ENCODE peak calls at places on chromosome 5, in seven cellular contexts. One of them, this sample, is unnamed.

GRCh38 chr5:92492908-92493307 is 1088.1 kb downstream of the NR2F1-AS1 start:
- DNase-seq in ovary: no peak
- DNase-seq in BE2C: no peak
- DNase-seq in upper lobe of right lung: no peak
- DNase-seq in mucosa of descending colon: no peak
- DNase-seq in mammary epithelial cell: no peak
- DNase-seq in AG09309: no peak
- DNase-seq in this sample: no peak

GRCh38 chr5:116576043-116576713 is 1.6 kb upstream of the SEMA6A start:
- DNase-seq in ovary: peak
- DNase-seq in BE2C: peak
- DNase-seq in upper lobe of right lung: peak
- DNase-seq in mucosa of descending colon: peak
- DNase-seq in mammary epithelial cell: peak
- DNase-seq in AG09309: peak
- DNase-seq in this sample: no peak

GRCh38 chr5:55610518-55610917 is 75.8 kb upstream of the PLPP1 start:
- DNase-seq in ovary: no peak
- DNase-seq in BE2C: no peak
- DNase-seq in upper lobe of right lung: no peak
- DNase-seq in mucosa of descending colon: no peak
- DNase-seq in mammary epithelial cell: no peak
- DNase-seq in AG09309: no peak
- DNase-seq in this sample: no peak

GRCh38 chr5:124841829-124842712 is 95.6 kb upstream of the ZNF608 start:
- DNase-seq in ovary: no peak
- DNase-seq in BE2C: no peak
- DNase-seq in upper lobe of right lung: no peak
- DNase-seq in mucosa of descending colon: no peak
- DNase-seq in mammary epithelial cell: peak
- DNase-seq in AG09309: no peak
- DNase-seq in this sample: no peak

GRCh38 chr5:107487056-107487461 is 183.7 kb downstream of the EFNA5 start:
- DNase-seq in ovary: no peak
- DNase-seq in BE2C: no peak
- DNase-seq in upper lobe of right lung: no peak
- DNase-seq in mucosa of descending colon: no peak
- DNase-seq in mammary epithelial cell: no peak
- DNase-seq in AG09309: no peak
- DNase-seq in this sample: no peak

GRCh38 chr5:142977363-142978051 is 207.3 kb downstream of the ARHGAP26 start:
- DNase-seq in ovary: no peak
- DNase-seq in BE2C: no peak
- DNase-seq in upper lobe of right lung: no peak
- DNase-seq in mucosa of descending colon: no peak
- DNase-seq in mammary epithelial cell: peak
- DNase-seq in AG09309: peak
- DNase-seq in this sample: no peak

GRCh38 chr5:64939772-64940510 is 171.2 kb downstream of the CWC27 start:
- DNase-seq in ovary: peak
- DNase-seq in BE2C: no peak
- DNase-seq in upper lobe of right lung: peak
- DNase-seq in mucosa of descending colon: no peak
- DNase-seq in mammary epithelial cell: no peak
- DNase-seq in AG09309: no peak
- DNase-seq in this sample: no peak

GRCh38 chr5:2184024-2184362 is 301.3 kb upstream of the IRX4 start:
- DNase-seq in ovary: no peak
- DNase-seq in BE2C: no peak
- DNase-seq in upper lobe of right lung: no peak
- DNase-seq in mucosa of descending colon: no peak
- DNase-seq in mammary epithelial cell: no peak
- DNase-seq in AG09309: no peak
- DNase-seq in this sample: peak

GRCh38 chr5:156634301-156634700 is 215.8 kb upstream of the PPP1R2B start:
- DNase-seq in ovary: no peak
- DNase-seq in BE2C: no peak
- DNase-seq in upper lobe of right lung: no peak
- DNase-seq in mucosa of descending colon: no peak
- DNase-seq in mammary epithelial cell: no peak
- DNase-seq in AG09309: no peak
- DNase-seq in this sample: no peak

GRCh38 chr5:66582499-66582898 is 13.7 kb upstream of the MAST4 start:
- DNase-seq in ovary: no peak
- DNase-seq in BE2C: no peak
- DNase-seq in upper lobe of right lung: no peak
- DNase-seq in mucosa of descending colon: no peak
- DNase-seq in mammary epithelial cell: peak
- DNase-seq in AG09309: no peak
- DNase-seq in this sample: no peak

GRCh38 chr5:118247468-118247867 is 740.9 kb downstream of the DTWD2 start:
- DNase-seq in ovary: no peak
- DNase-seq in BE2C: no peak
- DNase-seq in upper lobe of right lung: no peak
- DNase-seq in mucosa of descending colon: no peak
- DNase-seq in mammary epithelial cell: peak
- DNase-seq in AG09309: no peak
- DNase-seq in this sample: no peak

GRCh38 chr5:55668356-55668755 is 43.8 kb downstream of the SLC38A9 start:
- DNase-seq in ovary: no peak
- DNase-seq in BE2C: no peak
- DNase-seq in upper lobe of right lung: no peak
- DNase-seq in mucosa of descending colon: no peak
- DNase-seq in mammary epithelial cell: peak
- DNase-seq in AG09309: peak
- DNase-seq in this sample: no peak

GRCh38 chr5:124935060-124935459 is 188.6 kb upstream of the ZNF608 start:
- DNase-seq in ovary: no peak
- DNase-seq in BE2C: no peak
- DNase-seq in upper lobe of right lung: no peak
- DNase-seq in mucosa of descending colon: no peak
- DNase-seq in mammary epithelial cell: peak
- DNase-seq in AG09309: no peak
- DNase-seq in this sample: no peak

GRCh38 chr5:177309351-177310191 is 2.1 kb downstream of the MXD3 start:
- DNase-seq in ovary: no peak
- DNase-seq in BE2C: peak
- DNase-seq in upper lobe of right lung: peak
- DNase-seq in mucosa of descending colon: peak
- DNase-seq in mammary epithelial cell: peak
- DNase-seq in AG09309: no peak
- DNase-seq in this sample: no peak

GRCh38 chr5:849651-850301 is 1.0 kb downstream of the ZDHHC11 start:
- DNase-seq in ovary: no peak
- DNase-seq in BE2C: no peak
- DNase-seq in upper lobe of right lung: peak
- DNase-seq in mucosa of descending colon: peak
- DNase-seq in mammary epithelial cell: no peak
- DNase-seq in AG09309: no peak
- DNase-seq in this sample: no peak

GRCh38 chr5:179313849-179314521 is 31.3 kb downstream of the ADAMTS2 start:
- DNase-seq in ovary: peak
- DNase-seq in BE2C: peak
- DNase-seq in upper lobe of right lung: peak
- DNase-seq in mucosa of descending colon: peak
- DNase-seq in mammary epithelial cell: no peak
- DNase-seq in AG09309: peak
- DNase-seq in this sample: peak
- TF ChIP-seq CTCF in ovary: no peak
- TF ChIP-seq CTCF in BE2C: no peak
- TF ChIP-seq CTCF in upper lobe of right lung: no peak
- TF ChIP-seq CTCF in mucosa of descending colon: no peak
- TF ChIP-seq CTCF in mammary epithelial cell: no peak
- TF ChIP-seq CTCF in AG09309: no peak
- TF ChIP-seq CTCF in this sample: no peak

GRCh38 chr5:126354012-126354856 is 69.0 kb upstream of the GRAMD2B start:
- DNase-seq in ovary: no peak
- DNase-seq in BE2C: no peak
- DNase-seq in upper lobe of right lung: no peak
- DNase-seq in mucosa of descending colon: no peak
- DNase-seq in mammary epithelial cell: peak
- DNase-seq in AG09309: peak
- DNase-seq in this sample: no peak
- H3K4me3 ChIP-seq in ovary: no peak
- H3K4me3 ChIP-seq in BE2C: no peak
- H3K4me3 ChIP-seq in upper lobe of right lung: peak
- H3K4me3 ChIP-seq in mucosa of descending colon: no peak
- H3K4me3 ChIP-seq in mammary epithelial cell: peak
- H3K4me3 ChIP-seq in AG09309: no peak
- H3K4me3 ChIP-seq in this sample: peak

DNA sequence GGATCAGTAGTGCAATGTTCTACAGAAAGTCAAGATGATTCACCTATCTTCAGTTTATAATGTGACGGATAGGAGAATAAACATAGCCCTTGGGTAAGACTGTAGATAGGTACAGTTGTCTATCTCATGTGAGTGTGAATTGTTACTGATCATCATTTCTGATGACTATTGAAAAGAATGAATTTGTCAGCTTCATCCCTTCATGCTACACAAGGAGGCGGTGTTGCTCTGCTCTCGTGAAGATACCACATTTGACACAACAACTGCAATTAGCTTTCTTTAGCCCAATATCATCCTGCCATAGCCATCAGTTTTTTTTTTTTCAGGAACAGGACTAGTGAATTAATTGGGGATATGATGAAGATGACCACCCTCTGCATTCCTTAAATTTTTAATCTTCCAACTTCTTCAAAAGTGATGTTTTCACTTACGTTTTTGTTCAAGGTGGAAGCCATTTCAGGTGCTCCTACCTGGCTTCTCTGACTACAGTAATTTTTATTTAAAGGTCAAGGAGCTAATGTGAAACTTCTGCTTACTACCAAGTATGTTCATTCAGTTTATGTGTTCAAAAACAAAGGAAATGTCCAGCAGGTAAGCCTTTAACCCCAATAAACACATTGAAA is 152.9 kb upstream of the MOCS2 start:
- DNase-seq in ovary: no peak
- DNase-seq in BE2C: peak
- DNase-seq in upper lobe of right lung: no peak
- DNase-seq in mucosa of descending colon: no peak
- DNase-seq in mammary epithelial cell: peak
- DNase-seq in AG09309: no peak
- DNase-seq in this sample: no peak
- TF ChIP-seq CTCF in ovary: no peak
- TF ChIP-seq CTCF in BE2C: peak
- TF ChIP-seq CTCF in upper lobe of right lung: peak
- TF ChIP-seq CTCF in mucosa of descending colon: no peak
- TF ChIP-seq CTCF in mammary epithelial cell: peak
- TF ChIP-seq CTCF in AG09309: peak
- TF ChIP-seq CTCF in this sample: no peak

GRCh38 chr5:141208478-141208877 is at the start of gene PCDHB12:
- DNase-seq in ovary: no peak
- DNase-seq in BE2C: no peak
- DNase-seq in upper lobe of right lung: no peak
- DNase-seq in mucosa of descending colon: no peak
- DNase-seq in mammary epithelial cell: no peak
- DNase-seq in AG09309: no peak
- DNase-seq in this sample: no peak
- H3K4me3 ChIP-seq in ovary: peak
- H3K4me3 ChIP-seq in BE2C: no peak
- H3K4me3 ChIP-seq in upper lobe of right lung: peak
- H3K4me3 ChIP-seq in mucosa of descending colon: no peak
- H3K4me3 ChIP-seq in mammary epithelial cell: no peak
- H3K4me3 ChIP-seq in AG09309: no peak
- H3K4me3 ChIP-seq in this sample: peak

GRCh38 chr5:149951138-149951749 is 6.7 kb upstream of the PDE6A start:
- DNase-seq in ovary: no peak
- DNase-seq in BE2C: no peak
- DNase-seq in upper lobe of right lung: no peak
- DNase-seq in mucosa of descending colon: no peak
- DNase-seq in mammary epithelial cell: no peak
- DNase-seq in AG09309: no peak
- DNase-seq in this sample: no peak
- TF ChIP-seq CTCF in ovary: no peak
- TF ChIP-seq CTCF in BE2C: peak
- TF ChIP-seq CTCF in upper lobe of right lung: no peak
- TF ChIP-seq CTCF in mucosa of descending colon: no peak
- TF ChIP-seq CTCF in mammary epithelial cell: no peak
- TF ChIP-seq CTCF in AG09309: no peak
- TF ChIP-seq CTCF in this sample: no peak

GRCh38 chr5:169301386-169301930 is 519 bp upstream of the SLIT3 start:
- DNase-seq in ovary: peak
- DNase-seq in BE2C: no peak
- DNase-seq in upper lobe of right lung: no peak
- DNase-seq in mucosa of descending colon: no peak
- DNase-seq in mammary epithelial cell: no peak
- DNase-seq in AG09309: no peak
- DNase-seq in this sample: peak

GRCh38 chr5:169304175-169304574 is 3.2 kb upstream of the SLIT3 start:
- DNase-seq in ovary: no peak
- DNase-seq in BE2C: no peak
- DNase-seq in upper lobe of right lung: no peak
- DNase-seq in mucosa of descending colon: no peak
- DNase-seq in mammary epithelial cell: no peak
- DNase-seq in AG09309: no peak
- DNase-seq in this sample: no peak

GRCh38 chr5:169302046-169302445 is 1.1 kb upstream of the SLIT3 start:
- DNase-seq in ovary: no peak
- DNase-seq in BE2C: no peak
- DNase-seq in upper lobe of right lung: no peak
- DNase-seq in mucosa of descending colon: no peak
- DNase-seq in mammary epithelial cell: no peak
- DNase-seq in AG09309: no peak
- DNase-seq in this sample: no peak

GRCh38 chr5:169303119-169303515 is 2.2 kb upstream of the SLIT3 start:
- DNase-seq in ovary: no peak
- DNase-seq in BE2C: no peak
- DNase-seq in upper lobe of right lung: no peak
- DNase-seq in mucosa of descending colon: no peak
- DNase-seq in mammary epithelial cell: peak
- DNase-seq in AG09309: no peak
- DNase-seq in this sample: no peak

GRCh38 chr5:169302491-169303118 is 1.7 kb upstream of the SLIT3 start:
- DNase-seq in ovary: peak
- DNase-seq in BE2C: peak
- DNase-seq in upper lobe of right lung: peak
- DNase-seq in mucosa of descending colon: peak
- DNase-seq in mammary epithelial cell: peak
- DNase-seq in AG09309: peak
- DNase-seq in this sample: peak
- H3K4me3 ChIP-seq in ovary: no peak
- H3K4me3 ChIP-seq in BE2C: peak
- H3K4me3 ChIP-seq in upper lobe of right lung: no peak
- H3K4me3 ChIP-seq in mucosa of descending colon: no peak
- H3K4me3 ChIP-seq in mammary epithelial cell: no peak
- H3K4me3 ChIP-seq in AG09309: no peak
- H3K4me3 ChIP-seq in this sample: peak

DNA sequence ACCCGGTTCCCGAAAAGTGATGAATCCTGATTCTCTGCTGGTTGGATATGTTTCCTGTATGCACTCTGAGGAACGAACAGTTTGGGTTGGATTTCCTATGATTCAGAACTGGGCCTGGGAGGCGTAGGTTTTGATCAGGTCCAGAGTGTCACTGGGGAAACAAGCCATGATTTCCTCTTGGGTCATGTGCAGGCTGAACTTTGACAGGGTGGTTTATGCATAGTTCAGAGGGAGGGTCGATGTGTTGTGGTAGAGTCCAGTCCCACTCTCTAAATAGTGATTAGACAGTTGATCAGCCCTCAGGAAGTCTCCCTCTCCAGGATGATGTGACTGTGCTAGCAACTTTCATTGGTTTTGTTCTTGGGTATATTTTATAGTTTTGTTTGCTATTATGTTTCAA is 17.4 kb downstream of the ATG10 start:
- DNase-seq in ovary: no peak
- DNase-seq in BE2C: no peak
- DNase-seq in upper lobe of right lung: no peak
- DNase-seq in mucosa of descending colon: no peak
- DNase-seq in mammary epithelial cell: no peak
- DNase-seq in AG09309: no peak
- DNase-seq in this sample: no peak
- TF ChIP-seq CTCF in ovary: no peak
- TF ChIP-seq CTCF in BE2C: no peak
- TF ChIP-seq CTCF in upper lobe of right lung: no peak
- TF ChIP-seq CTCF in mucosa of descending colon: no peak
- TF ChIP-seq CTCF in mammary epithelial cell: no peak
- TF ChIP-seq CTCF in AG09309: no peak
- TF ChIP-seq CTCF in this sample: no peak